ENCODE peak calls at places on chromosomes 3 and 15, in five cellular contexts. Y is stimulated activated naive CD8-positive, alpha-beta T cell treated with anti-CD3 and anti-CD28 coated beads, Interleukin-15, Interleukin-2, amounts not matched to agents 100 U/mL and 50 U/mL, for 24 hours; C is stimulated activated effector memory CD8-positive, alpha-beta T cell treated with anti-CD3 and anti-CD28 coated beads, Interleukin-12 subunit alpha, Interleukin-12 subunit beta, amount 100 ng/mL, for 72 hours; D is activated CD4-positive, CD25-positive, alpha-beta regulatory T cell; W is stimulated activated CD8-positive, alpha-beta memory T cell treated with anti-CD3 and anti-CD28 coated beads, Interleukin-2, amount 100 ng/mL, for 48 hours. G is an unnamed sample.

GRCh38 chr3:125990253-125990970 is 21.4 kb downstream of the ROPN1B start:
- DNase-seq in Y (peak; percentile 68), C (peak; percentile 42), D (peak; percentile 68), W (peak; percentile 51), G (peak; percentile 88)

GRCh38 chr3:16066975-16067374 is 107.5 kb upstream of the GALNT15 start:
- DNase-seq in Y (no peak), C (no peak), D (no peak), W (no peak), G (no peak)

GRCh38 chr3:174002543-174002942 is 605.0 kb downstream of the NLGN1 start:
- DNase-seq in Y (no peak), C (no peak), D (no peak), W (no peak), G (no peak)

GRCh38 chr3:105555206-105555605 is 188.5 kb downstream of the ALCAM start:
- DNase-seq in Y (no peak), C (no peak), D (no peak), W (no peak), G (no peak)

GRCh38 chr15:25239471-25240345 is 199.1 kb downstream of the UBE3A start:
- DNase-seq in Y (no peak), C (no peak), D (no peak), W (no peak), G (no peak)

GRCh38 chr15:95129589-95129988 is 898.2 kb downstream of the MCTP2 start:
- DNase-seq in Y (no peak), C (no peak), D (no peak), W (no peak), G (no peak)

GRCh38 chr3:32420138-32420981 is 28.7 kb downstream of the CMTM7 start:
- DNase-seq in Y (peak; percentile 49), C (no peak), D (no peak), W (no peak), G (no peak)

GRCh38 chr15:63466378-63467192 is 37.8 kb upstream of the USP3 start:
- DNase-seq in Y (peak; percentile 44), C (peak; percentile 32), D (peak; percentile 20), W (no peak), G (peak; percentile 34)

GRCh38 chr3:52237006-52237658 is 1.8 kb downstream of the TWF2 start:
- DNase-seq in Y (no peak), C (no peak), D (no peak), W (no peak), G (no peak)

GRCh38 chr15:85022860-85023403 is 41.3 kb downstream of the PDE8A start:
- DNase-seq in Y (no peak), C (no peak), D (no peak), W (no peak), G (no peak)

GRCh38 chr15:60399931-60400330 is 2.1 kb upstream of the ANXA2 start:
- DNase-seq in Y (no peak), C (no peak), D (no peak), W (no peak), G (no peak)

GRCh38 chr15:96583671-96584070 is 253.2 kb downstream of the NR2F2 start:
- DNase-seq in Y (no peak), C (no peak), D (no peak), W (no peak), G (no peak)

GRCh38 chr15:70528816-70529215 is 234.5 kb downstream of the UACA start:
- DNase-seq in Y (no peak), C (no peak), D (no peak), W (no peak), G (no peak)

GRCh38 chr3:50078091-50078490 is 10.6 kb upstream of the RBM5 start:
- DNase-seq in Y (no peak), C (no peak), D (no peak), W (no peak), G (no peak)

GRCh38 chr15:78616506-78616905 is 4.3 kb downstream of the CHRNA3 start:
- DNase-seq in Y (no peak), C (no peak), D (no peak), W (no peak), G (no peak)

GRCh38 chr3:62169871-62170660 is 203.3 kb downstream of the FEZF2 start:
- DNase-seq in Y (no peak), C (no peak), D (no peak), W (no peak), G (no peak)

GRCh38 chr3:10550705-10551104 is 45.3 kb upstream of the ATP2B2 start:
- DNase-seq in Y (no peak), C (no peak), D (no peak), W (no peak), G (no peak)

GRCh38 chr3:159761826-159762225 is 226.8 kb upstream of the IL12A start:
- DNase-seq in Y (no peak), C (no peak), D (no peak), W (no peak), G (no peak)

GRCh38 chr15:73906346-73907017 is 19.8 kb upstream of the LOXL1 start:
- DNase-seq in Y (no peak), C (no peak), D (no peak), W (no peak), G (no peak)

GRCh38 chr15:42404461-42405235 is 45.3 kb downstream of the CAPN3 start:
- DNase-seq in Y (no peak), C (no peak), D (no peak), W (no peak), G (no peak)

GRCh38 chr3:111236833-111237713 is 165.5 kb downstream of the NECTIN3 start:
- DNase-seq in Y (no peak), C (no peak), D (no peak), W (no peak), G (no peak)

GRCh38 chr15:81189583-81190283 is 6.9 kb upstream of the IL16 start:
- DNase-seq in Y (no peak), C (no peak), D (no peak), W (no peak), G (no peak)

GRCh38 chr3:69115731-69116130 is 6.7 kb downstream of the LMOD3 start:
- DNase-seq in Y (no peak), C (no peak), D (no peak), W (no peak), G (no peak)

GRCh38 chr15:43531018-43531667 is 13.7 kb downstream of the MAP1A start:
- DNase-seq in Y (no peak), C (no peak), D (no peak), W (no peak), G (no peak)

GRCh38 chr3:161415506-161416231 is 44.4 kb upstream of the SPTSSB start:
- DNase-seq in Y (no peak), C (no peak), D (no peak), W (no peak), G (no peak)

GRCh38 chr3:52004906-52005395 is 9.3 kb upstream of the RPL29 start:
- DNase-seq in Y (no peak), C (no peak), D (no peak), W (no peak), G (no peak)

GRCh38 chr15:96054606-96055005 is 275.9 kb upstream of the NR2F2 start:
- DNase-seq in Y (no peak), C (no peak), D (no peak), W (no peak), G (no peak)

GRCh38 chr3:46396129-46396528 is 10.7 kb downstream of the CCR5AS start:
- DNase-seq in Y (no peak), C (no peak), D (no peak), W (no peak), G (no peak)

GRCh38 chr3:171348121-171348520 is 112.1 kb downstream of the TNIK start:
- DNase-seq in Y (no peak), C (no peak), D (no peak), W (no peak), G (peak; percentile 55)

GRCh38 chr3:27504749-27505148 is 20.6 kb upstream of the SLC4A7 start:
- DNase-seq in Y (no peak), C (no peak), D (no peak), W (no peak), G (no peak)

GRCh38 chr15:48657891-48658591 is 12.5 kb upstream of the FBN1 start:
- DNase-seq in Y (no peak), C (no peak), D (no peak), W (no peak), G (no peak)